ENCODE peak calls at places on chromosomes 7 and 10, in ten cellular contexts. P, J, X, E, R, L, N, H, D and K are unnamed samples.

GRCh38 chr7:47734287-47734948 is 152.5 kb upstream of the TNS3 start:
- DNase-seq in P (no peak), J (no peak), X (no peak), E (no peak), R (no peak), L (no peak), N (no peak), H (no peak), D (no peak), K (no peak)

GRCh38 chr7:133846203-133846945 is 280.8 kb upstream of the LRGUK start:
- DNase-seq in P (no peak), J (no peak), X (no peak), E (peak), R (no peak), L (no peak), N (no peak), H (peak), D (no peak), K (no peak)

GRCh38 chr10:65793738-65794425 is 1132.0 kb upstream of the LRRTM3 start:
- DNase-seq in P (no peak), J (no peak), X (no peak), E (no peak), R (no peak), L (no peak), N (no peak), H (no peak), D (no peak), K (no peak)

GRCh38 chr7:47314728-47315601 is 266.9 kb downstream of the TNS3 start:
- DNase-seq in P (no peak), J (peak), X (no peak), E (no peak), R (no peak), L (peak), N (no peak), H (no peak), D (no peak), K (no peak)

GRCh38 chr7:105721571-105722104 is 140.3 kb upstream of the EFCAB10 start:
- DNase-seq in P (no peak), J (no peak), X (no peak), E (peak), R (no peak), L (no peak), N (no peak), H (no peak), D (no peak), K (no peak)

GRCh38 chr7:159143780-159144755 is 599 bp downstream of the VIPR2 start:
- DNase-seq in P (no peak), J (peak), X (no peak), E (peak), R (peak), L (peak), N (no peak), H (peak), D (no peak), K (no peak)

GRCh38 chr10:14605231-14605925 is 169.3 kb downstream of the FAM107B start:
- DNase-seq in P (peak), J (peak), X (no peak), E (peak), R (no peak), L (no peak), N (peak), H (no peak), D (peak), K (no peak)

GRCh38 chr7:158820656-158821055 is 8.7 kb downstream of the ESYT2 start:
- DNase-seq in P (peak), J (peak), X (no peak), E (no peak), R (no peak), L (no peak), N (no peak), H (no peak), D (no peak), K (no peak)

GRCh38 chr10:35797187-35797586 is 155.1 kb upstream of the FZD8 start:
- DNase-seq in P (peak), J (no peak), X (no peak), E (no peak), R (no peak), L (no peak), N (no peak), H (no peak), D (no peak), K (no peak)

GRCh38 chr7:90856317-90857072 is 260.4 kb downstream of the CDK14 start:
- DNase-seq in P (no peak), J (no peak), X (no peak), E (no peak), R (no peak), L (no peak), N (no peak), H (no peak), D (no peak), K (no peak)

GRCh38 chr7:90853205-90853604 is 257.1 kb downstream of the CDK14 start:
- DNase-seq in P (no peak), J (no peak), X (no peak), E (no peak), R (no peak), L (no peak), N (no peak), H (no peak), D (peak), K (no peak)

GRCh38 chr7:90858546-90858945 is 262.4 kb downstream of the CDK14 start:
- DNase-seq in P (no peak), J (no peak), X (no peak), E (no peak), R (no peak), L (no peak), N (no peak), H (no peak), D (no peak), K (no peak)

GRCh38 chr7:90857595-90857994 is 261.5 kb downstream of the CDK14 start:
- DNase-seq in P (no peak), J (no peak), X (no peak), E (no peak), R (no peak), L (no peak), N (no peak), H (no peak), D (no peak), K (no peak)
- TF ChIP-seq CTCF in P (no peak), J (no peak), X (no peak), E (no peak), R (no peak), L (peak), N (no peak), H (no peak), D (no peak), K (no peak)

DNA sequence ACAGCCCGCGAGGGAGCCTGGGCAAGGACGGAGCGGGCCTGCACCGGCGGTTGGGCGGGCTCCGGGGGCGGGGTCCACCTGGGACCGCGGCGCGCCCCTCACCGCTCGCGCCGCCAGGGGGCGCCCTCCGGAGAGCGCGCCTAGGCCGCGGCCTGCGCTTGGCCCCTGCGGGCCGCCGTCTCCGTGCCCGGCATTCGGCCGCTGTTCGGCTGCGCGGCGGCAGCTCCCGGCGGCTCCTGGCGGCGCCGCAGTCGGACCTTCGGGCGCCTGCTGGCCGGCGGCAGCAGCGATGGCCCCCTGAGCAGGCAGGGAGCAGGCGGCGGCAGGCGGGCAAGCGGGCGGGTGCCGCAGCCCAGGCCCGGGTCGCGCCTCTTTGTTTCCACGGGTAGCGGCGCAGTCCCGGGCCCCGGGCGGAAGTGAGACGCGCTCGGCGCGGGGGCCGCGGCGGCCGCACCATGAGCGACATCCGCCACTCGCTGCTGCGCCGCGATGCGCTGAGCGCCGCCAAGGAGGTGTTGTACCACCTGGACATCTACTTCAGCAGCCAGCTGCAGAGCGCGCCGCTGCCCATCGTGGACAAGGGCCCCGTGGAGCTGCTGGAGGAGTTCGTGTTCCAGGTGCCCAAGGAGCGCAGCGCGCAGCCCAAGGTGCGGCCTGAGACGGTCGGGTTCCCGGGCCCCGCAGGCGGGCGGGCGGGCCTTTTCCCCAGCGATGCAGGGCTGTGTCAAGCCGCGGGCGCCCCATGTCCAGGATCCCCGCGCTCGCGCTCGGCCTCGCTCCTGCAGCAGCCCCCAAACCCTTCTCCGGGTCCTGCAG is at the start of gene INTS15:
- DNase-seq in P (peak), J (peak), X (peak), E (peak), R (peak), L (peak), N (no peak), H (peak), D (peak), K (peak)
- TF ChIP-seq CTCF in P (peak), J (peak), X (peak), E (peak), R (peak), L (peak), N (peak), H (peak), D (peak), K (peak)

GRCh38 chr10:47264797-47265281 is 35.2 kb upstream of the GDF10 start:
- DNase-seq in P (no peak), J (no peak), X (no peak), E (no peak), R (no peak), L (no peak), N (no peak), H (no peak), D (no peak), K (no peak)

GRCh38 chr10:47266602-47267001 is 33.4 kb upstream of the GDF10 start:
- DNase-seq in P (no peak), J (no peak), X (no peak), E (no peak), R (no peak), L (no peak), N (no peak), H (no peak), D (no peak), K (no peak)

GRCh38 chr10:47268696-47269095 is 31.3 kb upstream of the GDF10 start:
- DNase-seq in P (no peak), J (no peak), X (no peak), E (no peak), R (no peak), L (no peak), N (no peak), H (no peak), D (no peak), K (no peak)

GRCh38 chr10:47269294-47269693 is 30.7 kb upstream of the GDF10 start:
- DNase-seq in P (peak), J (no peak), X (no peak), E (no peak), R (no peak), L (no peak), N (no peak), H (no peak), D (no peak), K (no peak)
- TF ChIP-seq CTCF in P (peak), J (peak), X (no peak), E (peak), R (no peak), L (peak), N (peak), H (no peak), D (no peak), K (peak)

GRCh38 chr7:12066004-12066403 is 145.1 kb upstream of the TMEM106B start:
- DNase-seq in P (no peak), J (no peak), X (no peak), E (no peak), R (no peak), L (no peak), N (no peak), H (no peak), D (no peak), K (no peak)

GRCh38 chr7:12064716-12065115 is 146.4 kb upstream of the TMEM106B start:
- DNase-seq in P (no peak), J (no peak), X (no peak), E (no peak), R (no peak), L (no peak), N (no peak), H (no peak), D (no peak), K (no peak)

GRCh38 chr7:12066561-12066960 is 144.5 kb upstream of the TMEM106B start:
- DNase-seq in P (no peak), J (no peak), X (no peak), E (no peak), R (no peak), L (no peak), N (no peak), H (no peak), D (no peak), K (no peak)

GRCh38 chr7:12056977-12057376 is 154.1 kb upstream of the TMEM106B start:
- DNase-seq in P (no peak), J (no peak), X (no peak), E (no peak), R (no peak), L (no peak), N (no peak), H (no peak), D (no peak), K (no peak)

GRCh38 chr7:12062062-12062461 is 149.0 kb upstream of the TMEM106B start:
- DNase-seq in P (no peak), J (no peak), X (no peak), E (no peak), R (no peak), L (no peak), N (no peak), H (no peak), D (no peak), K (no peak)
- TF ChIP-seq CTCF in P (peak), J (peak), X (no peak), E (peak), R (no peak), L (no peak), N (no peak), H (peak), D (peak), K (peak)

GRCh38 chr10:129662386-129662785 is 195.3 kb downstream of the MGMT start:
- DNase-seq in P (no peak), J (no peak), X (no peak), E (no peak), R (no peak), L (no peak), N (no peak), H (no peak), D (no peak), K (no peak)
- TF ChIP-seq CTCF in P (peak), J (no peak), X (no peak), E (peak), R (no peak), L (no peak), N (no peak), H (no peak), D (no peak), K (peak)

DNA sequence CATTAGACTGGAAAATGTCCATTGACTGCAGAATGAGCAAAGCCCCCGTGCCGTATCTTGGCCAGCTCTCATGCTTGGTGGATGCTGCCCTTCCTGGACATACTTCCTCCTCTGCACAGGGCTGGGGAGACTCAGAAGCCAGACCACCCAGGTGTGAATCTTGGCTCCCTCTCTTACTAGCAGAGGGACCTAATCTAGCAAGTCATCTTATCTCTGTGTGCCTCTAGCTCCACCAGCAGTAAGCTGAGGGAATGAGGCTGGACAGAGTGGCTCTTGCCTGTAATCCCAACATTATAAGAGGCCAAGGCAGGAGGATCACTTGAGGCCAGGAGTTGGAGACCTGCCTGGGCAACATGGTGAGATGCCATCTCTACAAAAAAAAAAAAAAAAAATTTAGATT is 173.8 kb upstream of the GHITM start:
- DNase-seq in P (no peak), J (no peak), X (no peak), E (peak), R (no peak), L (no peak), N (no peak), H (no peak), D (no peak), K (no peak)
- TF ChIP-seq CTCF in P (no peak), J (no peak), X (no peak), E (peak), R (no peak), L (no peak), N (no peak), H (no peak), D (no peak), K (no peak)

GRCh38 chr10:3452234-3452633 is 279.7 kb upstream of the PITRM1 start:
- DNase-seq in P (peak), J (peak), X (no peak), E (peak), R (no peak), L (no peak), N (no peak), H (no peak), D (no peak), K (no peak)
- TF ChIP-seq CTCF in P (peak), J (peak), X (peak), E (no peak), R (no peak), L (peak), N (peak), H (peak), D (no peak), K (peak)

GRCh38 chr7:145331076-145331475 is 495.2 kb upstream of the TPK1 start:
- DNase-seq in P (no peak), J (no peak), X (no peak), E (peak), R (no peak), L (no peak), N (no peak), H (no peak), D (no peak), K (no peak)
- TF ChIP-seq CTCF in P (no peak), J (no peak), X (no peak), E (peak), R (no peak), L (no peak), N (no peak), H (no peak), D (no peak), K (peak)

GRCh38 chr10:115125505-115125904 is 32.3 kb downstream of the ATRNL1 start:
- DNase-seq in P (no peak), J (no peak), X (no peak), E (no peak), R (no peak), L (no peak), N (no peak), H (no peak), D (no peak), K (no peak)

DNA sequence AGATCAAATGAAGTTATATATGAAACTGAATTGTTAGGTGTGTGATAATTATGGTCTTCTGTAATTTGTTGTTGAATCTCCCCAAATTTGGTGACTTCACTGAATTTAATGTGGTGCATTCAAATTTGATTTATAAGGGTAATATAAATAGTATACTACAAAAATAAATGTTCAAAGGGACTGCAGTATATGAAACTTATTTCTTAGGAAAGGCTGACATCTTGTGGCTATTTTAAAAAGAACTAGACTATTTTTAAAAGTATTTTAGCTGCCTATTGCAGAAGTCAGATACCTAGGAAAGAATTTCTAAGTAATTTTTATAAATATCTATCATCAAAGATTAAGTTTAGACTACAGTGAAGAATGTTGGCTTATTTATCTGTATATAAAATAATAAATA is 36.6 kb downstream of the ATRNL1 start:
- DNase-seq in P (peak), J (peak), X (no peak), E (peak), R (no peak), L (no peak), N (no peak), H (peak), D (peak), K (no peak)
- TF ChIP-seq CTCF in P (no peak), J (no peak), X (no peak), E (peak), R (peak), L (peak), N (no peak), H (peak), D (peak), K (peak)